ENCODE peak calls at places on chromosomes 1 and 21, in five cellular contexts. One of them, this sample, is unnamed.

GRCh38 chr1:93575586-93576271 is 105.9 kb downstream of the BCAR3 start:
- DNase-seq in HepG2: no peak
- DNase-seq in K562: no peak
- DNase-seq in SK-N-SH: peak; percentile 44
- DNase-seq in GM12878: no peak
- DNase-seq in this sample: no peak

GRCh38 chr1:116413414-116413813 is 40.4 kb downstream of the ATP1A1 start:
- DNase-seq in HepG2: no peak
- DNase-seq in K562: no peak
- DNase-seq in SK-N-SH: no peak
- DNase-seq in GM12878: no peak
- DNase-seq in this sample: no peak

GRCh38 chr1:221716713-221717490 is 25.0 kb downstream of the DUSP10 start:
- DNase-seq in HepG2: peak; percentile 42
- DNase-seq in K562: peak; percentile 79
- DNase-seq in SK-N-SH: peak; percentile 48
- DNase-seq in GM12878: no peak
- DNase-seq in this sample: no peak

GRCh38 chr1:70314706-70315304 is 39.7 kb downstream of the ANKRD13C start:
- DNase-seq in HepG2: no peak
- DNase-seq in K562: no peak
- DNase-seq in SK-N-SH: peak; percentile 9
- DNase-seq in GM12878: no peak
- DNase-seq in this sample: no peak

GRCh38 chr1:12591267-12591938 is 26.6 kb downstream of the DHRS3 start:
- DNase-seq in HepG2: no peak
- DNase-seq in K562: no peak
- DNase-seq in SK-N-SH: no peak
- DNase-seq in GM12878: no peak
- DNase-seq in this sample: no peak

GRCh38 chr1:41698916-41699860 is 214.7 kb upstream of the EDN2 start:
- DNase-seq in HepG2: no peak
- DNase-seq in K562: no peak
- DNase-seq in SK-N-SH: no peak
- DNase-seq in GM12878: peak; percentile 86
- DNase-seq in this sample: no peak

GRCh38 chr1:88726697-88727096 is 42.6 kb downstream of the PKN2 start:
- DNase-seq in HepG2: no peak
- DNase-seq in K562: no peak
- DNase-seq in SK-N-SH: no peak
- DNase-seq in GM12878: no peak
- DNase-seq in this sample: no peak

GRCh38 chr1:222582099-222582774 is 7.5 kb downstream of the TAF1A start:
- DNase-seq in HepG2: peak; percentile 19
- DNase-seq in K562: no peak
- DNase-seq in SK-N-SH: no peak
- DNase-seq in GM12878: peak; percentile 45
- DNase-seq in this sample: no peak

GRCh38 chr1:231699769-231700168 is 73.2 kb downstream of the DISC1 start:
- DNase-seq in HepG2: no peak
- DNase-seq in K562: no peak
- DNase-seq in SK-N-SH: no peak
- DNase-seq in GM12878: no peak
- DNase-seq in this sample: no peak

GRCh38 chr1:192485692-192486436 is 89.7 kb upstream of the RGS1 start:
- DNase-seq in HepG2: peak; percentile 55
- DNase-seq in K562: no peak
- DNase-seq in SK-N-SH: no peak
- DNase-seq in GM12878: no peak
- DNase-seq in this sample: no peak

GRCh38 chr1:116855220-116855619 is 54.5 kb upstream of the PTGFRN start:
- DNase-seq in HepG2: no peak
- DNase-seq in K562: no peak
- DNase-seq in SK-N-SH: peak; percentile 37
- DNase-seq in GM12878: no peak
- DNase-seq in this sample: no peak

GRCh38 chr1:113216664-113217063 is 143.7 kb downstream of the LRIG2 start:
- DNase-seq in HepG2: no peak
- DNase-seq in K562: no peak
- DNase-seq in SK-N-SH: no peak
- DNase-seq in GM12878: no peak
- DNase-seq in this sample: no peak

GRCh38 chr1:155983191-155984023 is 5.1 kb upstream of the ARHGEF2 start:
- DNase-seq in HepG2: peak; percentile 44
- DNase-seq in K562: peak; percentile 65
- DNase-seq in SK-N-SH: no peak
- DNase-seq in GM12878: no peak
- DNase-seq in this sample: no peak

GRCh38 chr1:228157381-228158126 is 7.8 kb downstream of the GJC2 start:
- DNase-seq in HepG2: no peak
- DNase-seq in K562: no peak
- DNase-seq in SK-N-SH: no peak
- DNase-seq in GM12878: no peak
- DNase-seq in this sample: no peak

GRCh38 chr1:27049607-27050006 is 37.0 kb upstream of the TENT5B start:
- DNase-seq in HepG2: no peak
- DNase-seq in K562: peak; percentile 75
- DNase-seq in SK-N-SH: no peak
- DNase-seq in GM12878: no peak
- DNase-seq in this sample: no peak

GRCh38 chr1:43704838-43705237 is 2.5 kb upstream of the ST3GAL3 start:
- DNase-seq in HepG2: no peak
- DNase-seq in K562: no peak
- DNase-seq in SK-N-SH: no peak
- DNase-seq in GM12878: no peak
- DNase-seq in this sample: no peak

GRCh38 chr1:102084771-102085535 is 88.2 kb upstream of the OLFM3 start:
- DNase-seq in HepG2: no peak
- DNase-seq in K562: no peak
- DNase-seq in SK-N-SH: no peak
- DNase-seq in GM12878: no peak
- DNase-seq in this sample: no peak

GRCh38 chr1:210358511-210359148 is 29.9 kb downstream of the HHAT start:
- DNase-seq in HepG2: no peak
- DNase-seq in K562: no peak
- DNase-seq in SK-N-SH: no peak
- DNase-seq in GM12878: no peak
- DNase-seq in this sample: no peak

GRCh38 chr1:245800901-245801605 is 646.3 kb downstream of the KIF26B start:
- DNase-seq in HepG2: no peak
- DNase-seq in K562: no peak
- DNase-seq in SK-N-SH: no peak
- DNase-seq in GM12878: no peak
- DNase-seq in this sample: no peak

GRCh38 chr1:63611231-63611630 is 18.0 kb downstream of the PGM1 start:
- DNase-seq in HepG2: no peak
- DNase-seq in K562: no peak
- DNase-seq in SK-N-SH: no peak
- DNase-seq in GM12878: no peak
- DNase-seq in this sample: no peak

GRCh38 chr1:41977329-41977728 is 58.6 kb upstream of the HIVEP3 start:
- DNase-seq in HepG2: no peak
- DNase-seq in K562: no peak
- DNase-seq in SK-N-SH: no peak
- DNase-seq in GM12878: no peak
- DNase-seq in this sample: no peak

GRCh38 chr1:224168859-224169380 is 14.1 kb upstream of the DEGS1 start:
- DNase-seq in HepG2: peak; percentile 46
- DNase-seq in K562: no peak
- DNase-seq in SK-N-SH: no peak
- DNase-seq in GM12878: peak; percentile 90
- DNase-seq in this sample: no peak

GRCh38 chr1:85628791-85629531 is 48.4 kb downstream of the CCN1 start:
- DNase-seq in HepG2: peak; percentile 82
- DNase-seq in K562: peak; percentile 78
- DNase-seq in SK-N-SH: no peak
- DNase-seq in GM12878: no peak
- DNase-seq in this sample: no peak

GRCh38 chr21:14554948-14555347 is 8.8 kb upstream of the SAMSN1 start:
- DNase-seq in HepG2: no peak
- DNase-seq in K562: no peak
- DNase-seq in SK-N-SH: no peak
- DNase-seq in GM12878: no peak
- DNase-seq in this sample: no peak

GRCh38 chr1:22919341-22920025 is 53.2 kb downstream of the LACTBL1 start:
- DNase-seq in HepG2: no peak
- DNase-seq in K562: no peak
- DNase-seq in SK-N-SH: no peak
- DNase-seq in GM12878: no peak
- DNase-seq in this sample: no peak

GRCh38 chr1:194043984-194044755 is 857.8 kb upstream of the B3GALT2 start:
- DNase-seq in HepG2: no peak
- DNase-seq in K562: no peak
- DNase-seq in SK-N-SH: no peak
- DNase-seq in GM12878: no peak
- DNase-seq in this sample: no peak

GRCh38 chr1:221858758-221859157 is 116.9 kb upstream of the DUSP10 start:
- DNase-seq in HepG2: no peak
- DNase-seq in K562: no peak
- DNase-seq in SK-N-SH: no peak
- DNase-seq in GM12878: no peak
- DNase-seq in this sample: no peak

GRCh38 chr1:53558916-53559315 is 99.7 kb downstream of the DMRTB1 start:
- DNase-seq in HepG2: no peak
- DNase-seq in K562: no peak
- DNase-seq in SK-N-SH: peak; percentile 23
- DNase-seq in GM12878: no peak
- DNase-seq in this sample: no peak

GRCh38 chr1:237873487-237873927 is 17.2 kb downstream of the ZP4 start:
- DNase-seq in HepG2: no peak
- DNase-seq in K562: no peak
- DNase-seq in SK-N-SH: no peak
- DNase-seq in GM12878: no peak
- DNase-seq in this sample: no peak

GRCh38 chr1:63915121-63915520 is 141.3 kb downstream of the ROR1 start:
- DNase-seq in HepG2: peak; percentile 25
- DNase-seq in K562: no peak
- DNase-seq in SK-N-SH: peak; percentile 32
- DNase-seq in GM12878: no peak
- DNase-seq in this sample: no peak

GRCh38 chr1:202200112-202200548 is 6.5 kb downstream of the LGR6 start:
- DNase-seq in HepG2: no peak
- DNase-seq in K562: no peak
- DNase-seq in SK-N-SH: no peak
- DNase-seq in GM12878: no peak
- DNase-seq in this sample: no peak

DNA sequence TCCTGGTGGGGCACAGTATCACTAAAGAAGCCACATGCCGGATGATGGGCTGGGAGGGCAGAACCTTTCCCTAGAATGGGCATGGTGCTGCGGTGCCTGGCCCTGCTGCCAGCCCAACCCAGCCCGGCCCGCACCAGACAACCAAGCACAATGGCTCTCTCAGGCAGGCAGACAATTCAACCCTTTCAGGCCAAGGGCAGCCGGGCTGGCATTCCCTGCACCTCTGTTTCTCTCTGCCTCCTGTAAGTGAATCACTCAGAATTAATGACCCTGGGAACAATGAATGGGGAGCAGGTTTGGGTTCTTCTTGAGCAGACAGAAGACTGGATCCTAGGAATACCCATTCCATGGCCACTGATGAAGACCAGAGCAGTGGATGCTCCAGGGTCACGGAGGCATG is 41.0 kb upstream of the IFFO2 start:
- DNase-seq in HepG2: no peak
- DNase-seq in K562: no peak
- DNase-seq in SK-N-SH: no peak
- DNase-seq in GM12878: no peak
- DNase-seq in this sample: no peak
- TF ChIP-seq GABPA in HepG2: no peak
- TF ChIP-seq GABPA in K562: no peak
- TF ChIP-seq GABPA in SK-N-SH: no peak
- TF ChIP-seq GABPA in GM12878: no peak
- TF ChIP-seq GABPA in this sample: no peak

GRCh38 chr1:91527781-91528180 is 27.1 kb downstream of the CDC7 start:
- DNase-seq in HepG2: no peak
- DNase-seq in K562: no peak
- DNase-seq in SK-N-SH: no peak
- DNase-seq in GM12878: no peak
- DNase-seq in this sample: no peak

GRCh38 chr1:91526496-91526895 is 25.8 kb downstream of the CDC7 start:
- DNase-seq in HepG2: no peak
- DNase-seq in K562: no peak
- DNase-seq in SK-N-SH: no peak
- DNase-seq in GM12878: no peak
- DNase-seq in this sample: no peak

GRCh38 chr1:91535441-91535840 is 34.8 kb downstream of the CDC7 start:
- DNase-seq in HepG2: no peak
- DNase-seq in K562: no peak
- DNase-seq in SK-N-SH: no peak
- DNase-seq in GM12878: no peak
- DNase-seq in this sample: no peak

GRCh38 chr1:91533625-91534024 is 33.0 kb downstream of the CDC7 start:
- DNase-seq in HepG2: no peak
- DNase-seq in K562: no peak
- DNase-seq in SK-N-SH: no peak
- DNase-seq in GM12878: no peak
- DNase-seq in this sample: no peak

DNA sequence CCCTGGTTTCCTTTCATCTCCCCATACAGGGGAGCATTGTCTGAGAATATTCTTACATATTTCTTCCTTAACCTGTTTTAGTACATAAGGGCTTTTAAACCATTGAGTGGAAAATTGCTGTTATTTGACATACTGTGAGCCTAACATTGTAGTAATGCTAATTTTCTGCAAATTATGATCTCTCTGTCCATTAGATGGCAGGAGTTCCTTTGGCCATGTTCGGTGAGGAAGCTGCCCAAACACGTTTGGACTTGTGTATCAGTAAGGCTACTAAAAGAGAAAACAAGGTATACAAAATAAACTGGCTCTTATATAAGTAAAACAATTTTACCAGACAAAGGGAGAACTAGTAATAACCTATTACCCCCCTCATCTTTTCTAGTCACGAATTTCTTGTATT is 29.2 kb downstream of the CDC7 start:
- DNase-seq in HepG2: no peak
- DNase-seq in K562: peak; percentile 65
- DNase-seq in SK-N-SH: no peak
- DNase-seq in GM12878: no peak
- DNase-seq in this sample: no peak
- TF ChIP-seq REST in HepG2: no peak
- TF ChIP-seq REST in K562: no peak
- TF ChIP-seq REST in SK-N-SH: no peak
- TF ChIP-seq REST in GM12878: no peak
- TF ChIP-seq REST in this sample: no peak

GRCh38 chr1:186195377-186195931 is 179.6 kb downstream of the TPR start:
- DNase-seq in HepG2: no peak
- DNase-seq in K562: peak; percentile 78
- DNase-seq in SK-N-SH: no peak
- DNase-seq in GM12878: no peak
- DNase-seq in this sample: no peak
- TF ChIP-seq GABPA in HepG2: no peak
- TF ChIP-seq GABPA in K562: no peak
- TF ChIP-seq GABPA in SK-N-SH: no peak
- TF ChIP-seq GABPA in GM12878: no peak
- TF ChIP-seq GABPA in this sample: no peak

GRCh38 chr21:29477941-29478340 is 179.2 kb downstream of the BACH1 start:
- DNase-seq in HepG2: no peak
- DNase-seq in K562: peak; percentile 28
- DNase-seq in SK-N-SH: no peak
- DNase-seq in GM12878: no peak
- DNase-seq in this sample: peak; percentile 17
- TF ChIP-seq REST in HepG2: no peak
- TF ChIP-seq REST in K562: no peak
- TF ChIP-seq REST in SK-N-SH: no peak
- TF ChIP-seq REST in GM12878: no peak
- TF ChIP-seq REST in this sample: no peak

This sample was measured in HL-60.